ENCODE peak calls at places on chromosomes 16 and 17, in seven cellular contexts. Y, E, X, R, V, W and M are unnamed samples.

GRCh38 chr17:29162082-29162908 is 17.9 kb downstream of the MYO18A start:
- DNase-seq in V (no peak), X (no peak), Y (no peak), W (no peak), E (no peak), R (no peak), M (no peak)

GRCh38 chr17:7435676-7436555 is 681 bp downstream of the TMEM102 start:
- DNase-seq in V (no peak), X (peak), W (peak), E (peak), R (peak), Y (peak), M (no peak)

GRCh38 chr16:31214705-31215286 is 877 bp downstream of the TRIM72 start:
- DNase-seq in R (peak), Y (no peak), W (no peak), E (no peak), X (no peak), V (no peak), M (no peak)

GRCh38 chr17:42111901-42112551 is 488 bp downstream of the DHX58 start:
- DNase-seq in W (no peak), X (no peak), V (peak), E (no peak), Y (peak), R (no peak), M (peak)

GRCh38 chr16:27080870-27081269 is 14.1 kb downstream of the C16orf82 start:
- DNase-seq in Y (no peak), W (no peak), E (no peak), R (peak), X (no peak), V (peak), M (peak)

GRCh38 chr17:40535924-40536717 is 29.2 kb downstream of the CCR7 start:
- DNase-seq in R (no peak), Y (no peak), V (peak), W (no peak), E (no peak), X (no peak), M (no peak)

GRCh38 chr16:89320717-89321501 is 103.4 kb downstream of the ZNF778 start:
- DNase-seq in Y (no peak), X (no peak), E (no peak), W (no peak), R (no peak), V (no peak), M (no peak)

GRCh38 chr16:77336637-77337036 is 98.2 kb downstream of the ADAMTS18 start:
- DNase-seq in Y (no peak), X (no peak), W (no peak), V (no peak), E (no peak), R (no peak), M (no peak)

GRCh38 chr16:75621170-75621477 is 2.0 kb downstream of the ADAT1 start:
- DNase-seq in R (peak), V (no peak), X (no peak), E (peak), W (no peak), Y (no peak), M (peak)

GRCh38 chr16:84999200-84999599 is 12.1 kb downstream of the ZDHHC7 start:
- DNase-seq in R (no peak), W (no peak), V (no peak), Y (no peak), X (no peak), E (no peak), M (no peak)

GRCh38 chr17:79626156-79626890 is 15.5 kb upstream of the RBFOX3 start:
- DNase-seq in E (no peak), Y (no peak), V (peak), X (no peak), W (no peak), R (no peak), M (no peak)

GRCh38 chr17:6257339-6257738 is 177.6 kb downstream of the AIPL1 start:
- DNase-seq in X (no peak), E (no peak), W (no peak), Y (no peak), V (no peak), R (no peak), M (no peak)

GRCh38 chr17:21189361-21189760 is 24.6 kb downstream of the TMEM11 start:
- DNase-seq in W (no peak), V (no peak), X (no peak), Y (no peak), R (no peak), E (no peak), M (no peak)

GRCh38 chr17:50144346-50144745 is 6.1 kb downstream of the PPP1R9B start:
- DNase-seq in R (no peak), E (no peak), W (no peak), Y (no peak), X (no peak), V (no peak), M (no peak)

GRCh38 chr17:80722656-80723055 is 178.0 kb downstream of the RPTOR start:
- DNase-seq in W (no peak), R (no peak), E (no peak), V (no peak), Y (no peak), X (no peak), M (no peak)

GRCh38 chr16:65372171-65372570 is 250.3 kb upstream of the CDH11 start:
- DNase-seq in E (peak), Y (no peak), V (no peak), X (no peak), R (no peak), W (no peak), M (no peak)

GRCh38 chr17:57876866-57877237 is 27.0 kb upstream of the MRPS23 start:
- DNase-seq in R (no peak), X (no peak), Y (no peak), W (no peak), V (no peak), E (no peak), M (no peak)

GRCh38 chr17:27407916-27408846 is 48.1 kb upstream of the KSR1 start:
- DNase-seq in V (no peak), R (no peak), E (no peak), Y (no peak), X (no peak), W (no peak), M (peak)

GRCh38 chr17:1112875-1113274 is 66.9 kb downstream of the ABR start:
- DNase-seq in W (no peak), V (no peak), E (no peak), Y (no peak), X (no peak), R (no peak), M (no peak)

GRCh38 chr16:89386337-89386736 is 104.0 kb downstream of the ANKRD11 start:
- DNase-seq in E (no peak), Y (no peak), X (no peak), W (no peak), R (no peak), V (no peak), M (no peak)

GRCh38 chr17:6109541-6109940 is 39.4 kb downstream of the WSCD1 start:
- DNase-seq in R (no peak), E (no peak), V (no peak), X (no peak), W (no peak), Y (no peak), M (no peak)

GRCh38 chr16:30985401-30986128 is 558 bp downstream of the HSD3B7 start:
- DNase-seq in R (no peak), V (no peak), X (no peak), E (no peak), Y (no peak), W (no peak), M (peak)

GRCh38 chr17:1491406-1492248 is 859 bp downstream of the MYO1C start:
- DNase-seq in Y (no peak), X (no peak), R (peak), E (no peak), V (peak), W (no peak), M (peak)

GRCh38 chr17:7582401-7583252 is 1.0 kb upstream of the MPDU1 start:
- DNase-seq in V (peak), E (no peak), W (no peak), Y (no peak), X (no peak), R (no peak), M (no peak)

GRCh38 chr16:71467810-71468209 is 5.8 kb upstream of the ZNF23 start:
- DNase-seq in E (peak), V (no peak), Y (peak), R (peak), X (no peak), W (peak), M (peak)

GRCh38 chr16:49213594-49213993 is 68.0 kb downstream of the CBLN1 start:
- DNase-seq in W (no peak), R (no peak), E (no peak), Y (no peak), V (no peak), X (no peak), M (no peak)

GRCh38 chr16:23847938-23848337 is 12.2 kb downstream of the PRKCB start:
- DNase-seq in Y (peak), E (no peak), W (peak), R (peak), X (peak), V (no peak), M (no peak)

GRCh38 chr16:50697421-50697715 is 4.0 kb downstream of the NOD2 start:
- DNase-seq in W (no peak), X (no peak), R (no peak), V (peak), Y (no peak), E (no peak), M (no peak)

GRCh38 chr17:76695059-76695892 is 15.5 kb downstream of the MXRA7 start:
- DNase-seq in E (no peak), R (no peak), V (no peak), Y (no peak), W (no peak), X (no peak), M (no peak)

GRCh38 chr17:39277110-39277509 is 51.4 kb upstream of the STAC2 start:
- DNase-seq in E (no peak), W (no peak), R (peak), X (no peak), V (no peak), Y (no peak), M (no peak)